ENCODE peak calls at places on chromosomes 5 and 9, in eight cellular contexts. H is HL-60, U is GM23338, A is spleen, D is GM12891, J is K562, L is stomach, T is transverse colon. Q is an unnamed sample.

GRCh38 chr5:75611324-75612210 is at the start of gene ANKDD1B:
- DNase-seq in H (no peak), U (peak; percentile 74), J (no peak), L (peak; percentile 38), T (peak; percentile 34), D (peak; percentile 7), A (peak; percentile 78), Q (peak; percentile 31)

GRCh38 chr5:131679911-131680310 is 44.9 kb upstream of the RAPGEF6 start:
- DNase-seq in U (no peak), A (no peak), H (no peak), J (no peak), D (no peak), L (no peak), T (no peak), Q (no peak)

GRCh38 chr9:105385372-105385985 is 62.4 kb upstream of the FSD1L start:
- DNase-seq in T (peak; percentile 33), U (peak; percentile 27), J (no peak), D (peak; percentile 26), H (no peak), A (no peak), L (no peak), Q (no peak)

GRCh38 chr9:105339849-105340248 is 95.4 kb downstream of the SLC44A1 start:
- DNase-seq in J (no peak), L (no peak), D (no peak), H (no peak), U (no peak), T (no peak), A (no peak), Q (no peak)

GRCh38 chr9:68780735-68781134 is 75.7 kb downstream of the PIP5K1B start:
- DNase-seq in L (no peak), T (peak; percentile 17), U (no peak), A (no peak), D (no peak), H (no peak), J (no peak), Q (no peak)

GRCh38 chr9:127712851-127713250 is 2.6 kb downstream of the PTRH1 start:
- DNase-seq in J (no peak), U (no peak), A (no peak), T (no peak), L (no peak), H (no peak), D (no peak), Q (no peak)

GRCh38 chr9:23771746-23772145 is 54.3 kb downstream of the ELAVL2 start:
- DNase-seq in J (no peak), A (no peak), D (no peak), L (no peak), T (no peak), H (no peak), U (no peak), Q (no peak)

GRCh38 chr5:97157689-97158088 is 15.3 kb upstream of the LIX1 start:
- DNase-seq in J (no peak), A (no peak), U (no peak), L (no peak), D (no peak), T (no peak), H (no peak), Q (no peak)

GRCh38 chr5:4963265-4963664 is 176.9 kb upstream of the ADAMTS16 start:
- DNase-seq in A (no peak), J (no peak), U (no peak), H (no peak), D (no peak), T (no peak), L (no peak), Q (no peak)

GRCh38 chr5:53917095-53917494 is 356.7 kb downstream of the NDUFS4 start:
- DNase-seq in J (no peak), T (no peak), H (no peak), L (no peak), D (no peak), U (peak; percentile 18), A (no peak), Q (no peak)

GRCh38 chr9:8651830-8652229 is 852.3 kb upstream of the DMAC1 start:
- DNase-seq in J (no peak), D (no peak), T (no peak), L (no peak), A (no peak), U (no peak), H (no peak), Q (no peak)

GRCh38 chr9:95386843-95387242 is 69.3 kb upstream of the FANCC start:
- DNase-seq in D (no peak), A (no peak), T (no peak), H (no peak), J (no peak), U (no peak), L (no peak), Q (no peak)

GRCh38 chr9:98575379-98576346 is 133.1 kb downstream of the GABBR2 start:
- DNase-seq in D (peak; percentile 58), A (peak; percentile 61), U (no peak), L (peak; percentile 19), T (no peak), H (peak; percentile 90), J (peak; percentile 91), Q (peak; percentile 56)

GRCh38 chr5:94157704-94158608 is 416.6 kb upstream of the POU5F2 start:
- DNase-seq in A (no peak), H (no peak), U (peak; percentile 16), T (no peak), D (no peak), J (no peak), L (no peak), Q (no peak)

GRCh38 chr5:177373806-177374205 is 10.4 kb upstream of the SLC34A1 start:
- DNase-seq in T (no peak), D (no peak), A (no peak), U (peak; percentile 73), J (no peak), H (no peak), L (no peak), Q (no peak)

GRCh38 chr9:27572566-27572917 is 739 bp downstream of the C9orf72 start:
- DNase-seq in H (peak; percentile 50), T (peak; percentile 64), U (peak; percentile 63), L (peak; percentile 57), A (no peak), D (no peak), J (peak; percentile 1), Q (no peak)

GRCh38 chr9:117704024-117704575 is at the start of gene TLR4:
- DNase-seq in A (peak; percentile 90), T (peak; percentile 71), H (peak; percentile 89), D (no peak), U (peak; percentile 16), L (peak; percentile 54), J (no peak), Q (no peak)

GRCh38 chr5:131245948-131246347 is 17.9 kb upstream of the CDC42SE2 start:
- DNase-seq in A (no peak), H (no peak), D (no peak), J (no peak), T (peak; percentile 69), U (no peak), L (no peak), Q (no peak)

GRCh38 chr5:125668904-125669303 is 754.3 kb upstream of the GRAMD2B start:
- DNase-seq in D (no peak), U (peak; percentile 33), T (peak; percentile 28), A (no peak), J (no peak), H (no peak), L (no peak), Q (no peak)
- TF ChIP-seq POLR2AphosphoS5 in D (no peak), U (no peak), T (no peak), A (no peak), J (no peak), H (no peak), L (no peak), Q (no peak)

GRCh38 chr9:13900449-13900848 is 413.5 kb downstream of the NFIB start:
- DNase-seq in L (no peak), J (no peak), T (no peak), D (no peak), H (no peak), U (no peak), A (no peak), Q (no peak)
- TF ChIP-seq POLR2AphosphoS5 in L (no peak), J (no peak), T (no peak), D (no peak), H (no peak), U (no peak), A (no peak), Q (no peak)

DNA sequence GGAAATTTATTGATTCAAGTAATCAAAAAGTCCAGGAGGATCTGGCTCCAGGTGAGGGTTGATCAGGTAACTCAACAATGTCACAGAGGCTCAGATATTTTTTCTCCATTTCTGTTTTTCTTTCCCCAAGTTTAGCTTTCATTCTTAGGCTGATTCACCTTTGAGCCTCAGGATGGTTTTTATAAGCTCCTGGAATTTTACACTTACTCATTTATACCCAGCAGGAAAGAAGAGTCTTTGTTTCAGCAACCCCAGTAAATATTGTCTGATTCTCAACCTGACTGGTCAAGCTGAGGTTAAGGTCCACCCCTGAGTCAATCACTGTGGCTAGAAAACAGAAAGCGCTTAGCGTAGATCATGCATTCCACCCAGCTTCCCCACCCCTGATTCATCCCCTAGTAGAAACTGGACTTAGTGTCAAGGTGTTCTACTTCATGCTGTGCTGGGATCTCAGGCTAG is 500.6 kb downstream of the KIF4B start:
- DNase-seq in U (no peak), A (no peak), D (no peak), H (no peak), T (no peak), L (no peak), J (no peak), Q (no peak)
- TF ChIP-seq POLR2AphosphoS5 in U (no peak), A (no peak), D (no peak), H (no peak), T (no peak), L (no peak), J (no peak), Q (no peak)

GRCh38 chr5:84628918-84629317 is 244.2 kb upstream of the EDIL3 start:
- DNase-seq in D (no peak), A (no peak), J (no peak), L (no peak), H (no peak), U (no peak), T (no peak), Q (no peak)
- TF ChIP-seq POLR2AphosphoS5 in D (no peak), A (no peak), J (no peak), L (no peak), H (no peak), U (no peak), T (no peak), Q (no peak)

GRCh38 chr9:108100571-108100970 is 611.0 kb upstream of the KLF4 start:
- DNase-seq in J (no peak), D (no peak), U (no peak), T (no peak), L (no peak), H (no peak), A (no peak), Q (no peak)
- TF ChIP-seq POLR2AphosphoS5 in J (no peak), D (no peak), U (no peak), T (no peak), L (no peak), H (no peak), A (no peak), Q (no peak)

DNA sequence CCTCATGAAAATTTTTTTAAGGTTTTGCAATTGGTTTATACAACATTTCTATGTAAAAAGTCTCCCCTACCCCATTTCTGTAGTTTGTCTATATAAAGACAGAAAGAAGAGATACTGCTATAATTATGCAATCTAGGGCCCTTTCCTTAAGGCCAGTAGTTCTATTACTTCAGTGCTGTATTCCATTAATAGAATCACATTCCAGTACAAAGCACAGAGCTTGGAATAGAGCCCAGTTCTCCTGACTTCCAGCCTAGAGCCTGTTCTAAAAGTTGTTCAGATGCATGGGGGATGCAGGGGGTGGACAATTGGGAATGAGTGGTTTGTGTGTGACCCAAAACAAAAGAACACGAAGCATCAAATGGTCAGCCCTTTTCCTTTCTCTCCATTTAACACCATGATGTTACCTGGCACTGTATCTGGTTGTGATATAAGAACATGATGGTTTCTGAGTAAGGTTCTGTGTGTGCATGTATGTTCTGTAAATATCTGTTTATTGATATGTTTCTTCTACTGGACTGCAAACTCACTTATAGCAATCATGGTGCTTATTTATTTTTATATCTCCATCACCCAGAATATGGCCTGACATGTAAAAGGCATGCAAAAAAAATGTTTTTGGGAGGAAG is 8.2 kb upstream of the GRAMD2B start:
- DNase-seq in D (no peak), L (no peak), A (no peak), H (no peak), T (no peak), J (no peak), U (no peak), Q (no peak)
- TF ChIP-seq POLR2AphosphoS5 in D (no peak), L (peak; percentile 9), A (no peak), H (no peak), T (peak; percentile 51), J (no peak), U (no peak), Q (no peak)